ENCODE peak calls at places on chromosomes 13 and 19, in five cellular contexts. E is stimulated activated CD4-positive, alpha-beta T cell treated with anti-CD3 and anti-CD28 coated beads, Interleukin-12 subunit alpha, Interleukin-12 subunit beta, amount 100 ng/mL, for 48 hours; Y is sciatic nerve; O is HS-5; L is AG04450. A is an unnamed sample.
A peak's percentile ranks its signal among the peaks of the same experiment; 100 is the strongest.

GRCh38 chr13:82717249-82717648 is 1165.0 kb downstream of the SLITRK1 start:
- DNase-seq in L (no peak), O (peak; percentile 70), E (no peak), Y (no peak), A (peak; percentile 57)

GRCh38 chr19:45049073-45049736 is 10.4 kb downstream of the CLASRP start:
- DNase-seq in E (no peak), Y (no peak), L (no peak), O (no peak), A (no peak)

GRCh38 chr13:108346376-108346775 is 76.9 kb downstream of the TNFSF13B start:
- DNase-seq in O (no peak), L (no peak), E (no peak), Y (no peak), A (no peak)

GRCh38 chr19:37983916-37984315 is 76.9 kb downstream of the SIPA1L3 start:
- DNase-seq in L (no peak), Y (no peak), O (no peak), E (no peak), A (no peak)

GRCh38 chr13:110565296-110565695 is 3.8 kb upstream of the RAB20 start:
- DNase-seq in E (no peak), L (no peak), O (no peak), Y (no peak), A (no peak)

GRCh38 chr19:21585491-21585890 is 80.1 kb downstream of the ZNF429 start:
- DNase-seq in L (no peak), Y (no peak), O (no peak), E (no peak), A (no peak)

GRCh38 chr13:26246154-26246553 is 7.8 kb upstream of the CDK8 start:
- DNase-seq in E (no peak), L (no peak), Y (no peak), O (no peak), A (no peak)

GRCh38 chr13:50726164-50726563 is 117.3 kb downstream of the DLEU7 start:
- DNase-seq in Y (no peak), E (no peak), O (no peak), L (no peak), A (no peak)

GRCh38 chr19:48881741-48882657 is 9.8 kb downstream of the PPP1R15A start:
- DNase-seq in L (no peak), O (no peak), Y (no peak), E (no peak), A (no peak)

GRCh38 chr19:44640518-44640917 is 3.2 kb upstream of the PVR start:
- DNase-seq in O (peak; percentile 64), E (no peak), Y (no peak), L (no peak), A (no peak)

GRCh38 chr19:2663920-2664571 is 38.4 kb downstream of the GNG7 start:
- DNase-seq in Y (no peak), O (no peak), E (no peak), L (no peak), A (no peak)

GRCh38 chr19:54172764-54173699 is at the start of gene TMC4:
- DNase-seq in O (no peak), L (no peak), E (no peak), Y (no peak), A (no peak)

GRCh38 chr19:15324791-15325519 is 7.4 kb downstream of the BRD4 start:
- DNase-seq in L (no peak), E (no peak), Y (no peak), O (no peak), A (no peak)

GRCh38 chr13:103157034-103157433 is 90.8 kb upstream of the SLC10A2 start:
- DNase-seq in O (no peak), E (no peak), Y (no peak), L (no peak), A (no peak)

GRCh38 chr19:35240322-35240721 is 8.5 kb upstream of the LSR start:
- DNase-seq in L (no peak), E (no peak), Y (no peak), O (no peak), A (no peak)

GRCh38 chr13:32581177-32581786 is 5.0 kb upstream of the PDS5B start:
- DNase-seq in Y (no peak), O (no peak), E (no peak), L (no peak), A (no peak)